ENCODE peak calls at places on chromosomes 2 and 18, in seven cellular contexts. W is IMR-90, I is H9, V is neuronal stem cell, N is mesenchymal stem cell, Z is H1, A is trophoblast cell. J is an unnamed sample.

GRCh38 chr2:217954971-217955740 is 47.6 kb downstream of the TNS1 start:
- DNase-seq in W (no peak), I (no peak), V (no peak), N (no peak), Z (no peak), A (peak), J (no peak)

GRCh38 chr2:221836091-221836490 is 264.0 kb upstream of the EPHA4 start:
- DNase-seq in W (no peak), I (no peak), V (no peak), N (no peak), Z (no peak), A (no peak), J (no peak)

GRCh38 chr2:20382965-20383800 is 32.5 kb upstream of the PUM2 start:
- DNase-seq in W (peak), I (no peak), V (no peak), N (peak), Z (no peak), A (no peak), J (no peak)

GRCh38 chr18:12647773-12648172 is 10.1 kb downstream of the SPIRE1 start:
- DNase-seq in W (no peak), I (peak), V (no peak), N (no peak), Z (no peak), A (no peak), J (no peak)

GRCh38 chr2:176066645-176067586 is 16.8 kb downstream of the EVX2 start:
- DNase-seq in W (no peak), I (peak), V (no peak), N (no peak), Z (no peak), A (no peak), J (no peak)

GRCh38 chr2:45182667-45183620 is 173.7 kb upstream of the SIX2 start:
- DNase-seq in W (no peak), I (no peak), V (no peak), N (no peak), Z (no peak), A (no peak), J (no peak)

GRCh38 chr2:213098612-213099011 is 52.8 kb downstream of the IKZF2 start:
- DNase-seq in W (no peak), I (no peak), V (no peak), N (no peak), Z (no peak), A (peak), J (no peak)

GRCh38 chr2:227870710-227871374 is 589 bp upstream of the DAW1 start:
- DNase-seq in W (peak), I (no peak), V (no peak), N (peak), Z (no peak), A (peak), J (peak)

GRCh38 chr18:77066101-77066500 is 66.5 kb downstream of the MBP start:
- DNase-seq in W (no peak), I (no peak), V (no peak), N (no peak), Z (no peak), A (no peak), J (no peak)

GRCh38 chr18:23673725-23674124 is 11.0 kb upstream of the ANKRD29 start:
- DNase-seq in W (no peak), I (no peak), V (no peak), N (no peak), Z (no peak), A (no peak), J (no peak)

GRCh38 chr2:223692227-223692947 is 90.2 kb upstream of the SCG2 start:
- DNase-seq in W (peak), I (peak), V (peak), N (peak), Z (peak), A (no peak), J (peak)

GRCh38 chr18:58590231-58590630 is 38.7 kb downstream of the ALPK2 start:
- DNase-seq in W (peak), I (no peak), V (no peak), N (peak), Z (no peak), A (peak), J (peak)

GRCh38 chr18:58593930-58594329 is 35.0 kb downstream of the ALPK2 start:
- DNase-seq in W (peak), I (no peak), V (no peak), N (no peak), Z (no peak), A (no peak), J (no peak)

GRCh38 chr18:58592223-58593214 is 36.4 kb downstream of the ALPK2 start:
- DNase-seq in W (no peak), I (no peak), V (no peak), N (no peak), Z (no peak), A (no peak), J (no peak)

GRCh38 chr18:58591286-58591685 is 37.6 kb downstream of the ALPK2 start:
- DNase-seq in W (no peak), I (no peak), V (no peak), N (no peak), Z (no peak), A (no peak), J (no peak)

GRCh38 chr18:58590827-58591226 is 38.1 kb downstream of the ALPK2 start:
- DNase-seq in W (no peak), I (no peak), V (no peak), N (no peak), Z (no peak), A (no peak), J (no peak)
- H2AK5ac ChIP-seq in W (peak), I (no peak), V (peak), N (peak), Z (no peak), A (peak), J (no peak)

DNA sequence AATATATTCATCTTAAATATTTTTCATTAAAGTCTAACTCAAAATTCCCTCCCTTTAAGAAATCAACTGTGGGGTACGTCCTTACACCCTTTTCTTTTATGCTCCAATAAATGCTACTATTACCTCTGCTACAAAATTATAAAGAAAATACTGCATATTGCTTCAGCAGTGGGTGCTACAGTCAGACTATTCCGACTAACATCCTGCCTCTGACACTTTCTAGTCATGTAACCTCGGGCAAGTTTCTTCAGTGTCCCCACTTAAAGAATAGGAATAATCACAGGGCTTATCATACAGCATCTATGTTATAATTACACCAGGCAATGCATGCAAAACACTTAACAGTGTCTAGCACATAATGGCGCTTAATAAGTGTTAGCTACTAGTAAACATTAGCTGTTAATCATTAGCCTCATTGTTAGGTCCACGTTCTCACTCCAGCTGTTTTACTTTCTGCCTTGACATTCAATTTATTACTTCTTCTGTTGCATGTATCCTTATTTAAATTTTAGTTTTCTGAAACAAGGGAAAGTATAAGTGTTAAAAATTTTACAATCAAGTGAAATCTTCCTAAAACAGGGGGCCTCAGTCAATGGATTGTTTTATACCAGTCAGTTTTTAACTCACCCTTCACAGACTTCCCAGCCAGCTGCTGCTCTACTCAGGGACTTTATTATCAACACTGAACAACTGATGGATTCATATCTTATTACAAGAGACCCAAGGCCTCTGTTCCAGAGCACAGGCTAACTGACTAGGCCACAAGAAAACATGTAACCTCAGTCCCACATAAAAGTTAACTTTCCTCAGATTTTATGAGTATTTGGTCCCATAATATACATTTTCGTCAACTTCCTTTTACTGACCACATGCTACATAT is 54.0 kb downstream of the CLASP1 start:
- DNase-seq in W (no peak), I (no peak), V (no peak), N (no peak), Z (no peak), A (no peak), J (peak)
- H3K9ac ChIP-seq in W (no peak), I (no peak), V (no peak), N (peak), Z (no peak), A (no peak), J (no peak)

DNA sequence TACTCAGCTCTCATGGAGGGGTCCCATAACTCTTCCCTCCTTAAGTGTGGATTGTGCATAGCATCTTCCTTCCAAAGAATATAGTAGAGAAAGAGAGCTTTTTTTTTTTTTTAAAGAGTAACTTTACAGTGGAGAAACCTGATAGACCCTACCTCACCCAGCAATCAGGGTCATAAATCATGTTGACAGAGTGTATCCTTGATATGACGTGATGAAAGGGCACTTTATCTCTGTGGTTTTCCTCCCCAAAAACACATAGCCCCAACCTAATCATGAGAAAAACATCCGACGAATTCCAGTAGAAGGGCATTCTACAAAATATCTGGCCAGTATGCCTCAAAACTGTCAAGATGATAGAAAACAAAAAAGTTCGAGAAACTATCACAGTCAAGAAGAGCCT is 29.5 kb upstream of the MEIS1 start:
- DNase-seq in W (no peak), I (no peak), V (no peak), N (no peak), Z (no peak), A (no peak), J (no peak)
- H2AK5ac ChIP-seq in W (no peak), I (no peak), V (no peak), N (no peak), Z (no peak), A (no peak), J (no peak)

GRCh38 chr2:119222863-119223520 is 642 bp upstream of the STEAP3 start:
- DNase-seq in W (no peak), I (no peak), V (no peak), N (no peak), Z (no peak), A (no peak), J (peak)
- H3K9ac ChIP-seq in W (peak), I (no peak), V (peak), N (peak), Z (no peak), A (no peak), J (peak)

DNA sequence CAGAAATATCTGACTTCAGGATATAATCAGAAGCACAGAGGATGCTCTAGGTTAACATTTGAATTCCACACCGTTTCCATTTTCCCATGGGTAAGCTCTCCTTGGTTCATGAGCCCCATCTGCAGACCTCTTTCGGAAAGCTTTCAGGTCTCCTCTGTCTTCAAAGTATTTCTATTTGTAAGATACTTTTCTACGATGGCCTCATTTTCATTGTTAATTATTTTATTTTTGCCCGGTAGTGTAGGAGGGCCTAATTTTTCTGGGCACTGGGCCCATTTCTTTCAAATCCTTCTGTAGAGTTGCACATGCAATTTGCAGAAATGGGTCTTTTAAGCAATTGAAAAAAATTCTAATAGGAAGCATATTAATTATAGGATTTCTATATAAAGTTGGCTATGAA is 53.8 kb downstream of the LRPPRC start:
- DNase-seq in W (peak), I (no peak), V (no peak), N (no peak), Z (no peak), A (no peak), J (no peak)
- H2AK5ac ChIP-seq in W (no peak), I (no peak), V (no peak), N (no peak), Z (no peak), A (no peak), J (no peak)

DNA sequence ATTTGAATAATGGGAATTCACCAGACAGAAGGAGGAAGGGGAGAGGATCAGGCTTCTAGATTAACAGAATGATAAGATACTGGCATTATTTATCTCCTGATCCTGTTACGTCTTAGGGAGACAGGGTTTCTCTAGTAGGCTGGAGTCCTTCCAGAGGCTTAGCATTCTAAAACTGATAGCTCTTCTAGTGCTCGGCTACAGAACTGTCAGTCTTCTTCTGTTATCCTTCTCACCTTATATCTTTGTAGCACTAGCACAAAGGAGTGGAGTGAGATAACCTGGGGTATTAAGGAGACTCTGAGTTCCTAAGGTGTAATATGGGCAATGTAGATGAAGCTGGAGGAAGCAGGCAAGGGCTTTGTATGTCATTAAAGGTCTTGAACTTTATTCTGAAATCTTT is 52.1 kb downstream of the PIKFYVE start:
- DNase-seq in W (no peak), I (no peak), V (no peak), N (no peak), Z (no peak), A (no peak), J (peak)
- H3K9ac ChIP-seq in W (no peak), I (no peak), V (no peak), N (no peak), Z (no peak), A (no peak), J (no peak)

GRCh38 chr2:135299165-135299564 is 231.9 kb downstream of the ZRANB3 start:
- DNase-seq in W (no peak), I (no peak), V (no peak), N (no peak), Z (no peak), A (no peak), J (peak)
- H2AK5ac ChIP-seq in W (no peak), I (no peak), V (no peak), N (no peak), Z (no peak), A (no peak), J (no peak)